ENCODE peak calls at places on chromosomes 1 and 21, in five cellular contexts. Y, M, T, J and N are unnamed samples.

GRCh38 chr21:44390886-44391285 is 37.5 kb downstream of the TRPM2 start:
- DNase-seq in M (no peak), Y (no peak), J (no peak), T (no peak), N (no peak)

GRCh38 chr1:112718691-112719418 is 3.7 kb upstream of the PPM1J start:
- DNase-seq in M (peak; percentile 91), Y (peak; percentile 78), J (peak; percentile 64), T (peak; percentile 70), N (peak; percentile 83)

GRCh38 chr1:151831605-151832004 is at the start of gene RORC:
- DNase-seq in T (no peak), Y (peak; percentile 54), M (no peak), J (no peak), N (peak; percentile 92)

GRCh38 chr1:152397474-152397873 is 16.6 kb downstream of the CRNN start:
- DNase-seq in J (no peak), Y (no peak), T (no peak), M (no peak), N (no peak)

GRCh38 chr1:16191309-16191708 is 21.1 kb downstream of the ARHGEF19 start:
- DNase-seq in J (no peak), T (no peak), Y (no peak), M (no peak), N (no peak)

GRCh38 chr1:51551081-51551480 is 32.0 kb upstream of the EPS15 start:
- DNase-seq in Y (no peak), T (no peak), M (no peak), J (no peak), N (no peak)

GRCh38 chr1:154808261-154808908 is 61.7 kb downstream of the KCNN3 start:
- DNase-seq in J (no peak), Y (no peak), M (no peak), T (no peak), N (no peak)

GRCh38 chr1:94143173-94143808 is 22.3 kb upstream of the ABCA4 start:
- DNase-seq in J (no peak), Y (no peak), M (no peak), T (no peak), N (no peak)

GRCh38 chr1:76330993-76331603 is 256.6 kb downstream of the ST6GALNAC3 start:
- DNase-seq in J (peak; percentile 45), Y (peak; percentile 14), T (peak; percentile 46), M (peak; percentile 65), N (peak; percentile 43)

GRCh38 chr21:34705032-34705431 is 36.2 kb downstream of the CLIC6 start:
- DNase-seq in Y (no peak), M (no peak), T (peak; percentile 82), J (no peak), N (no peak)

GRCh38 chr1:182575540-182576149 is 13.4 kb downstream of the RNASEL start:
- DNase-seq in J (no peak), T (peak; percentile 70), M (no peak), Y (no peak), N (no peak)

GRCh38 chr1:57112148-57112547 is 146.3 kb upstream of the C8B start:
- DNase-seq in J (no peak), M (peak; percentile 59), Y (no peak), T (peak; percentile 80), N (no peak)

GRCh38 chr1:11453742-11454442 is 25.1 kb upstream of the DISP3 start:
- DNase-seq in Y (no peak), J (no peak), M (no peak), T (no peak), N (no peak)

GRCh38 chr1:160658956-160659255 is 12.1 kb upstream of the SLAMF1 start:
- DNase-seq in Y (no peak), M (no peak), J (no peak), T (no peak), N (no peak)

GRCh38 chr1:61241411-61241838 is 159.1 kb downstream of the NFIA start:
- DNase-seq in T (no peak), Y (peak; percentile 42), M (no peak), J (no peak), N (peak; percentile 54)

GRCh38 chr21:14523234-14523633 is 22.9 kb downstream of the SAMSN1 start:
- DNase-seq in M (no peak), Y (no peak), T (no peak), J (no peak), N (no peak)

GRCh38 chr1:2645776-2646175 is 13.0 kb upstream of the MMEL1 start:
- DNase-seq in J (no peak), M (no peak), T (no peak), Y (no peak), N (no peak)

GRCh38 chr1:216462061-216462775 is 39.0 kb upstream of the USH2A start:
- DNase-seq in T (no peak), J (no peak), Y (no peak), M (no peak), N (no peak)

GRCh38 chr1:7366286-7366954 is 404.7 kb upstream of the VAMP3 start:
- DNase-seq in Y (peak; percentile 36), J (no peak), T (no peak), M (no peak), N (no peak)

GRCh38 chr21:22352088-22352487 is 1353.9 kb downstream of the NCAM2 start:
- DNase-seq in J (no peak), Y (no peak), T (no peak), M (no peak), N (no peak)

DNA sequence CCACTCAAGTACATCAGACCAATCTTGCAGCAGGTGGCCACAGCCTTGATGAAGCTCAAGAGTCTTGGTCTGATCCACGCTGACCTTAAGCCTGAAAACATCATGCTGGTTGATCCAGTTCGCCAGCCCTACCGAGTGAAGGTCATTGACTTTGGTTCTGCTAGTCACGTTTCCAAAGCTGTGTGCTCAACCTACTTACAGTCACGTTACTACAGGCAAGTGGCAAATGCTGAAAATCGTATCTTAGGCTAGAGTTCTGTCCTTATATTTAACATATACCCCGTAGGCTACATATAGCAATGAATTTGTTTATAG is 12.1 kb downstream of the HIPK1 start:
- DNase-seq in J (no peak), T (no peak), M (no peak), Y (no peak), N (peak; percentile 13)
- H3K27ac ChIP-seq in J (no peak overlapping the region), T (no peak overlapping the region), M (no peak overlapping the region), Y (no peak overlapping the region), N (no peak overlapping the region)

DNA sequence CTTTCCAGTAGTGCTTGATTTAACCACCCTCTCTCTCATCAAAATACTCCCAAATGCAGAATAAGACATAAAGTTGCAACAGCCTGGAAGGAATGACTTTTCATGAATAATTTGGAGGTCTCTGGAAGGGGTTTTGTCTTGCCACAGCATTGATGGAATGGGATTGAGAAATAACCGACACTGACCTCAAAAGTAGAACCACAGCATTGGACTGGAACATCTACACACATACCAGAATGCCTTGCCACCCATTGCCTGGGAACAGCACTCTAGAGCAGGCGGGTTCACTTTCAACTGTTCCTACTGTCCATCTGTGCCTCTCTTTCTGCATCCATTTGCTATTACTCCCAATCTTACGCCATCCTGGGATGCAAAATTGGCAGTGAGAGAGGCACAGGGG is 149.1 kb upstream of the USP24 start:
- DNase-seq in T (no peak), Y (no peak), J (no peak), M (no peak), N (no peak)
- H3K27ac ChIP-seq in T (no peak overlapping the region), Y (no peak overlapping the region), J (no peak overlapping the region), M (no peak overlapping the region), N (no peak overlapping the region)

GRCh38 chr1:209710837-209711236 is 6.2 kb downstream of the HSD11B1 start:
- DNase-seq in T (peak; percentile 59), Y (no peak), J (no peak), M (no peak), N (no peak)

GRCh38 chr1:209710098-209710497 is 5.5 kb downstream of the HSD11B1 start:
- DNase-seq in J (no peak), T (no peak), M (no peak), Y (no peak), N (no peak)

GRCh38 chr1:209715314-209715713 is 10.7 kb downstream of the HSD11B1 start:
- DNase-seq in Y (no peak), J (no peak), T (no peak), M (no peak), N (no peak)

GRCh38 chr1:209717818-209718217 is 13.2 kb downstream of the HSD11B1 start:
- DNase-seq in Y (no peak), J (no peak), T (no peak), M (no peak), N (no peak)

DNA sequence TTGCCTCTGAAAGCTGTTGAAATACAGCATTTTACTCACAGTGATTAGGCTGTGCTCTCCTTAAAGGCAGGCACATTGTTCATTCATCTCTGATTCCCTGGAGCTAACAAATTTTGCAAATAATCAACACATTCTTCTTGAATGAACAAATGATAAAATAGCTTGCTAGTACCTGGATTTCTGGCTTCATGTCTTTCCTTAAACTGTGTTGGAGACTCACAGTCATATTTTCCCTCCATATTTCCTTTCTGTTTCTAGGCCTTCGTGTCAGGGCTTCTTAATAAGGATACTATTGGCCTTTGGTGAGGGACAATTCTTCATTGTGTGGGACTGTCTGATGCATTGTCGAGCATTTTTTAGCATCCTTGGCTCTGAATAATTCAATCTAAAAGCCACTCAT is 9.7 kb downstream of the HSD11B1 start:
- DNase-seq in Y (no peak), M (no peak), J (no peak), T (no peak), N (no peak)
- H3K27ac ChIP-seq in Y (no peak overlapping the region), M (no peak overlapping the region), J (no peak overlapping the region), T (no peak overlapping the region), N (no peak overlapping the region)

GRCh38 chr1:64896546-64896945 is 69.8 kb downstream of the JAK1 start:
- DNase-seq in M (no peak), T (no peak), Y (no peak), J (no peak), N (no peak)
- H3K27ac ChIP-seq in M (no peak overlapping the region), T (no peak overlapping the region), Y (no peak overlapping the region), J (no peak overlapping the region), N (no peak overlapping the region)

DNA sequence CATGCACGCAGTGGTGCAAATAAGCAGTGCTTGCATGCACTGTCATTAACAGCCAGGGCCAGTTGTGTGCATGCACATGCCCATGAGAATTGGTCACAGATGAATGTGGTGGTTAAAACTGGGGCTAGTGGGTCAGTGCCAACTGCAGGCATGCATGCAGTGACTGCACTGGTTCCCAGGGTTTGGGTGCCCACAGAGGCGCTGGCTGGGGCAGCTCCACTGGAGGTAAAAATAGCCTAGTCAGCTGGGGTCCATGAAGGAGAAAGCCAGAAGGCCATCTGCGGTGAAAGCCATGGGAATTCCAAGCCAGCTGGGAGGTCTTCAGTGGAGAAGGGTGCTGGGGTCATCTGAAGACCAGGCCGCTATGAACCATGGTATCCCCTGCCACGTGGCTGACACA is 70.2 kb downstream of the SLC5A9 start:
- DNase-seq in J (no peak), T (no peak), M (no peak), Y (no peak), N (no peak)
- H3K27ac ChIP-seq in J (no peak overlapping the region), T (no peak overlapping the region), M (no peak overlapping the region), Y (no peak overlapping the region), N (no peak overlapping the region)

DNA sequence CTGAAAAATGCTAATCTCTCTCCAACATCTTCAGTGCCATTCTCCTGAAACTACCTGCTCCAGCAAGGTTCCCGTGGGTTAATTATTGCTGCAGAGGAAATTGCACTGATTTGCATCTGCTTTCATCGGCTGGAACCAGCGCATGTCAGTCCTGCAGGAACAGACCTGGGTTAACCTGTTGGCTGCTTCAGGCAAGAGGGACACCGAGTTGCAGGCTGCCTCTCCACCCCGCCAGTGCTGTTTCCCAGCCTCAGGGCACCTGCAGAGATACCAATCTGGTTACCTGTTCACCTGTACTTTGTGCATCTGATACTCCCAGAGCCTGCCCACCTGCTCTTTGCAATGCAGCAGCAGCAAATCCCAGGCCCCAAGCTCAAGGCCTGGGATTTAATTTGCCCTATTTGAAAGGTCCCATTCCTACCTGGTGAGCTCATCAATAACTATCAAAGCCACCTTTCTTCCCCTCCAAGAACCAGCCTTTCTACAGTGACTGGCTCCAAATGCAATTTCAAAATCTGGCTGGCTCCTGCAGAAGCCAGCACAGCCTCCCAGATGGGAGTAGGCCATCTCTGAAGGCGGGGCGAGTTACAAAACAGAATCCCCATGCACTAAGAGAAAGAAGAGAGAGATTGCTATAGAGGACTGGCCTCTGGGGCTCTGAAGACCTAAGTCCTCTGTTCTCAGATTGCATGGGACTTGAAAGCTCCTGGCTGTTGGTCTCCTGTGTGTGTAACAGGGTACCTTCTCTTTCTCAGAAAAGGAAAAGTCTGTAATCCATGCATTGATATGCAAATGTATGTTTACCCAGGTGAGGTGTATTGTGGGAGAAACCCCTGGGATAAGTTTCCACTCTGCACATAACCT is 67.8 kb downstream of the TOMM20 start:
- DNase-seq in Y (no peak), J (no peak), M (peak; percentile 68), T (peak; percentile 85), N (peak; percentile 66)
- H3K27ac ChIP-seq in Y (no peak overlapping the region), J (no peak overlapping the region), M (peak overlapping the region; percentile 57), T (peak overlapping the region; percentile 16), N (peak overlapping the region; percentile 57)